ENCODE peak calls at places on chromosomes 4 and X, in nine cellular contexts. N, Q, C, X, O, Z, P, V and L are unnamed samples.
A peak's percentile ranks its signal among the peaks of the same experiment; 100 is the strongest.

GRCh38 chr4:47270226-47270888 is 193.1 kb downstream of the COMMD8 start:
- DNase-seq in Z (no peak), P (no peak), C (peak; percentile 21), X (no peak), Q (peak; percentile 17), N (peak; percentile 21), O (no peak), V (no peak), L (no peak)

GRCh38 chrX:30296408-30297254 is 12.6 kb downstream of the NR0B1 start:
- DNase-seq in O (no peak), P (no peak), V (no peak), Q (no peak), N (no peak), X (no peak), C (no peak), Z (no peak), L (no peak)

GRCh38 chr4:48756689-48757220 is 23.3 kb downstream of the FRYL start:
- DNase-seq in N (no peak), X (no peak), C (no peak), Q (no peak), P (peak; percentile 44), Z (no peak), V (peak; percentile 26), O (no peak), L (no peak)

GRCh38 chr4:183348706-183349659 is 26.8 kb upstream of the CLDN24 start:
- DNase-seq in V (peak; percentile 95), Z (peak; percentile 76), Q (no peak), C (no peak), O (no peak), X (no peak), N (no peak), P (peak; percentile 96), L (no peak)

GRCh38 chrX:129653985-129654651 is 638 bp downstream of the APLN start:
- DNase-seq in Q (peak; percentile 19), P (peak; percentile 29), V (no peak), O (peak; percentile 57), C (peak; percentile 34), X (peak; percentile 38), Z (no peak), N (no peak), L (peak; percentile 15)

GRCh38 chrX:107935200-107935599 is 47.0 kb downstream of the TEX13B start:
- DNase-seq in V (peak; percentile 42), Z (peak; percentile 9), N (no peak), C (no peak), P (peak; percentile 59), Q (peak; percentile 5), X (no peak), O (no peak), L (peak; percentile 41)

GRCh38 chr4:184453402-184454160 is 20.8 kb downstream of the IRF2 start:
- DNase-seq in P (peak; percentile 89), Q (peak; percentile 47), O (peak; percentile 87), X (peak; percentile 10), Z (peak; percentile 80), N (peak; percentile 29), V (peak; percentile 85), C (peak; percentile 57), L (peak; percentile 84)

GRCh38 chrX:20382518-20383291 is 116.0 kb upstream of the RPS6KA3 start:
- DNase-seq in C (peak; percentile 27), P (no peak), X (no peak), N (no peak), Z (no peak), V (no peak), O (no peak), Q (no peak), L (no peak)

GRCh38 chr4:184331155-184331995 is 113.7 kb upstream of the ENPP6 start:
- DNase-seq in C (no peak), Q (no peak), V (no peak), Z (no peak), O (peak; percentile 61), X (no peak), P (no peak), N (no peak), L (no peak)

GRCh38 chrX:12865359-12865758 is 1.5 kb upstream of the TLR7 start:
- DNase-seq in N (no peak), O (no peak), P (no peak), Z (no peak), C (no peak), X (no peak), Q (no peak), V (no peak), L (no peak)

GRCh38 chrX:87518504-87518903 is 902 bp downstream of the KLHL4 start:
- DNase-seq in Q (no peak), N (no peak), C (no peak), P (peak; percentile 28), V (peak; percentile 20), Z (peak; percentile 69), X (no peak), O (no peak), L (no peak)

GRCh38 chrX:66863721-66864120 is 224.8 kb upstream of the EDA2R start:
- DNase-seq in O (no peak), V (no peak), Q (no peak), Z (no peak), N (no peak), C (no peak), P (no peak), X (no peak), L (no peak)

GRCh38 chr4:4386736-4387392 is at the start of gene NSG1:
- DNase-seq in P (peak; percentile 50), V (peak; percentile 27), C (peak; percentile 53), X (peak; percentile 68), N (peak; percentile 73), Q (peak; percentile 42), Z (no peak), O (no peak), L (peak; percentile 33)
- H3K27me3 ChIP-seq in P (peaks cover 50% of the 10 kb centered on the region), V (peaks cover 52% of the 10 kb centered on the region), C (peaks cover 64% of the 10 kb centered on the region), X (peaks cover 47% of the 10 kb centered on the region), N (peaks cover 92% of the 10 kb centered on the region), Q (peaks cover 48% of the 10 kb centered on the region), Z (peaks cover 40% of the 10 kb centered on the region), O (peaks cover 48% of the 10 kb centered on the region), L (peaks cover 66% of the 10 kb centered on the region)

GRCh38 chr4:71470547-71470946 is 131.7 kb downstream of the SLC4A4 start:
- DNase-seq in C (no peak), N (no peak), O (no peak), P (no peak), Z (no peak), V (no peak), X (no peak), Q (no peak), L (no peak)
- TF ChIP-seq EZH2 in C (no peak), N (no peak), O (no peak), P (no peak), Z (no peak), V (no peak), X (no peak), Q (no peak), L (no peak)

DNA sequence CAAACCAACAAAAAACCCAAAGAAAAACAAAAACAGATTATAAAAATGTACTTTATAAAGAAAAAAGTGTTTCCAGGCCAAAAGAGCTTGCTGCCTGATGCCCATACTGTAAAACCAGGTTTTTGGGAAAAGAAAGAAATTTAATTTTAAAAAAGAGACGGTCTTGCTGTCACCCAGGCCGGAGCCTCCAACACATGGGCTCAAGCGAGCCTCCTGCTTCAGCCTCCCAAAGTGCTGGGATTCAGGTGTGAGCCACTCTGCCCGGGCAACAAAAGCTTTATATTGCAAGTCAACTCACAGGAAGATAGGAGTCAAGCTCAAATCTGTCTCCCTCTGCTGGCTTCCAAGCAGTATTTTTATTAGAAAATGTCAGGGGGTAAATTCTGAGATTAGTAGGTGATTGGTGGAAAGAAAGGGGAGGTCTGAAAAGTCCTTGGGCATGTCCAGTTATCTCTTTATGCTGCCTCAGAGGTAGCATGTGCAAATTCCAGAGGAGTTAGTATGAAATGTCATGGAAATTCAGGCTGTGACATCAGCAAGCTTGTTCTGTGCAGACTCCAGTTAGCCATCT is 39.4 kb downstream of the MGST2 start:
- DNase-seq in N (no peak), V (peak; percentile 24), C (no peak), O (no peak), X (no peak), Z (peak; percentile 15), Q (peak; percentile 43), P (peak; percentile 31), L (peak; percentile 23)
- TF ChIP-seq CTCF in N (peak; percentile 25), V (peak; percentile 14), C (peak; percentile 10), O (peak; percentile 26), X (peak; percentile 50), Z (peak; percentile 19), Q (peak; percentile 61), P (peak; percentile 26), L (peak; percentile 47)

GRCh38 chrX:40151211-40152172 is 53.7 kb upstream of the BCOR start:
- DNase-seq in N (peak; percentile 72), Q (peak; percentile 28), O (no peak), Z (no peak), C (peak; percentile 78), X (no peak), P (no peak), V (no peak), L (no peak)
- H3K27me3 ChIP-seq in N (peaks cover 88% of the 10 kb centered on the region), Q (peaks cover 70% of the 10 kb centered on the region), O (no peaks in the 10 kb centered on the region), Z (no peaks in the 10 kb centered on the region), C (peaks cover 75% of the 10 kb centered on the region), X (peaks cover 12% of the 10 kb centered on the region), P (no peaks in the 10 kb centered on the region), V (no peaks in the 10 kb centered on the region), L (no peaks in the 10 kb centered on the region)

DNA sequence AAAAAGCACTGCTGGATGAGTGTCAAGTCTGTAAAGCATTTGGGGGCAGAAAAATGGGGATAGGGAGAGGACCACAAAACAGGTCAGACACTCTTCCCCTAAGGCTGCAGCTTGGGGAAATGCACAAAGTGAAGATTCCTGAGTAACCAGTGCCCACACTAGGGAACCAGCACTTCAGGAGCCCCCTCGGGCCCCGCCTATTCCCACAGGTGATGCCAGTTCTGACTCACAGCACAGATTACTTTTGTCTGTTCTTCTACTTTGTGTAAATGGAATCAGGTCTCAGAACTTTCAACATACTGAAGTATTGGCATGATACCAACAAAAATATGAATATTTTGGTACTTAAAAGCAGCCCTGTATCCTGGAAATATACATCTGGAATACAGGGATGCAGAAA is 112.5 kb downstream of the ADRA2C start:
- DNase-seq in Z (no peak), X (no peak), O (no peak), N (no peak), P (no peak), C (no peak), Q (no peak), V (no peak), L (no peak)
- TF ChIP-seq EZH2 in Z (no peak), X (no peak), O (no peak), N (no peak), P (no peak), C (no peak), Q (no peak), V (no peak), L (no peak)

GRCh38 chrX:17689971-17690409 is 47.3 kb upstream of the SCML1 start:
- DNase-seq in Z (peak; percentile 66), Q (peak; percentile 64), C (peak; percentile 73), P (peak; percentile 52), V (peak; percentile 40), O (peak; percentile 40), X (peak; percentile 8), N (peak; percentile 72), L (peak; percentile 71)
- TF ChIP-seq CTCF in Z (peak; percentile 38), Q (peak; percentile 49), C (peak; percentile 63), P (peak; percentile 58), V (peak; percentile 53), O (peak; percentile 65), X (peak; percentile 64), N (peak; percentile 72), L (peak; percentile 74)

DNA sequence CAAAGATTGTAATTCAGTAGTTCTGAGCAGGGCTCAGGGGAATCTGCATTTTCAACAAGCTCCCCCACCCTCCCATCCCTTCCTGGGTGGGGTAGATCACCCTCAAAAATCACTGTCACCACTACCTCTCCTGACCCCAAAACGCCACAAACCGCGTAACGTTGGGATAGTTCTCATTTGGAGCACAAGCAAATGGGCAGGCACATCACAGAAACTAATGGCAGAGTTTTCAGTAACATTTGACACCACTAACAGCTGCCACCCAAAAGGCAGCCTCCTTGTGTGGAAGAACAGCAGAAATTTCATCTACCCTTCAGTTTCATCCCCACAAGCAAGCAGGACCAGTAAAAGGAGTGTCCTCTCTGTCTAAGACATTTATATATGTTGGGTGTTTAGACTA is 132.7 kb downstream of the PALLD start:
- DNase-seq in C (no peak), O (no peak), V (no peak), Z (no peak), Q (no peak), N (no peak), X (no peak), P (no peak), L (no peak)
- H3K27me3 ChIP-seq in C (no peaks in the 10 kb centered on the region), O (no peaks in the 10 kb centered on the region), V (no peaks in the 10 kb centered on the region), Z (no peaks in the 10 kb centered on the region), Q (peaks cover 29% of the 10 kb centered on the region), N (no peaks in the 10 kb centered on the region), X (no peaks in the 10 kb centered on the region), P (no peaks in the 10 kb centered on the region), L (no peaks in the 10 kb centered on the region)